ENCODE peak calls at places on chromosomes 16 and 17, in six cellular contexts. U, N, M, A, Y and J are unnamed samples.

GRCh38 chr16:23945243-23945642 is 109.5 kb downstream of the PRKCB start:
- DNase-seq in U (no peak), Y (no peak), M (peak; percentile 29), N (no peak), A (no peak), J (no peak)

GRCh38 chr17:44095647-44096496 is 25.3 kb downstream of the G6PC3 start:
- DNase-seq in A (peak; percentile 78), Y (peak; percentile 97), M (peak; percentile 93), U (peak; percentile 88), N (peak; percentile 94), J (peak; percentile 85)

GRCh38 chr16:53792161-53792951 is 88.4 kb downstream of the FTO start:
- DNase-seq in M (no peak), A (no peak), N (no peak), U (no peak), Y (no peak), J (no peak)

GRCh38 chr17:17414316-17414937 is 62.4 kb upstream of the MED9 start:
- DNase-seq in N (no peak), Y (no peak), U (no peak), M (no peak), A (no peak), J (no peak)

GRCh38 chr16:53745126-53745525 is 41.2 kb downstream of the FTO start:
- DNase-seq in U (no peak), M (no peak), Y (no peak), N (no peak), A (no peak), J (no peak)

GRCh38 chr17:37069087-37069486 is 120.3 kb downstream of the AATF start:
- DNase-seq in Y (no peak), M (no peak), U (no peak), A (no peak), N (no peak), J (no peak)

GRCh38 chr17:58969156-58969555 is 137.5 kb downstream of the TRIM37 start:
- DNase-seq in U (no peak), A (no peak), M (no peak), N (no peak), Y (no peak), J (no peak)

GRCh38 chr17:17682293-17682736 is 1.1 kb downstream of the RAI1 start:
- DNase-seq in M (peak; percentile 55), N (no peak), A (no peak), Y (peak; percentile 19), U (peak; percentile 50), J (no peak)

GRCh38 chr17:9566067-9566466 is 9.6 kb downstream of the STX8 start:
- DNase-seq in M (no peak), Y (peak; percentile 47), N (no peak), U (no peak), A (no peak), J (no peak)

DNA sequence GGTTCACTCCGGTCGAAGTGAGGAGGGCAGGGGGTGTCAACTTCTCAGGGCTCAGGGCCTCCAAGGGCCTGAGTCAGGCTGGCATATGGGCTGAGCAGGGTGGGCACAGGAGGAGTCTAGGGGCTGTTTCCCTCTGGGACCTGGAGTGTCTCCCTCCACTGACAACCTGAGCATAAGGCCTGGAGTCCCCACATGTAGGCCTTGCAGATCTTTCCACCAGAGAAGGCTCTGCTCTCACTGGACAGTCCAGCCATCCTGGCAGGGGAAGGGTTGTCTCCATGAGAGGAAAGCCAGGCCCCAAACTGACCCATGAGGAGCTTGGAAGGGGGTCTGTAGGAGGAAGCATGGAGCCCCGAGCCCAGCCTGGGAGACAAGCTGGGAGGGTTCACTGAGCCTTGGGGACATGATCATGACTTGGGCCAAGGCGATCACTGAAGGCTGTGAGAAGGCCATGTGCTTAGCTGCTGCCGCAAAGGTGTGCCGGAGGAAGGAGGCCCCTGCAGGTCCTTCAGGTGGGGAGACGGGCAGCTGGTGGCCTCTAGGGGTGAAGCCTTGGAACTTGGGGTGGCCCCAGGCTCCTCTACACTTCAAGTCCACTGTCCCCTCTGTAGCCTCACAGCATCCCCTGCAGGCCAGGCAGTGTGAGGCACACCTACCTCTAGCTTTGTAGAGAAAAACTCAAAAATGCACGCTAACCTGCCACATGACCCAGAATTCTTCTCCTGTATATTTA is 9.9 kb downstream of the CMTM2 start:
- DNase-seq in A (no peak), M (peak; percentile 82), N (peak; percentile 55), U (peak; percentile 42), Y (peak; percentile 45), J (peak; percentile 79)
- TF ChIP-seq JUN in A (no peak), M (no peak), N (no peak), U (no peak), Y (no peak), J (no peak)

GRCh38 chr16:527015-527903 is at the start of gene CAPN15:
- DNase-seq in M (peak; percentile 90), Y (peak; percentile 90), A (no peak), U (peak; percentile 61), N (peak; percentile 76), J (peak; percentile 77)

GRCh38 chr16:526181-527014 is 1.1 kb upstream of the CAPN15 start:
- DNase-seq in A (no peak), N (no peak), M (peak; percentile 72), U (no peak), Y (no peak), J (peak; percentile 54)

GRCh38 chr16:524274-525011 is 3.1 kb upstream of the CAPN15 start:
- DNase-seq in Y (no peak), U (no peak), A (no peak), M (no peak), N (no peak), J (no peak)

GRCh38 chr16:525123-525519 is 2.4 kb upstream of the CAPN15 start:
- DNase-seq in A (no peak), Y (no peak), M (no peak), U (no peak), N (no peak), J (no peak)

DNA sequence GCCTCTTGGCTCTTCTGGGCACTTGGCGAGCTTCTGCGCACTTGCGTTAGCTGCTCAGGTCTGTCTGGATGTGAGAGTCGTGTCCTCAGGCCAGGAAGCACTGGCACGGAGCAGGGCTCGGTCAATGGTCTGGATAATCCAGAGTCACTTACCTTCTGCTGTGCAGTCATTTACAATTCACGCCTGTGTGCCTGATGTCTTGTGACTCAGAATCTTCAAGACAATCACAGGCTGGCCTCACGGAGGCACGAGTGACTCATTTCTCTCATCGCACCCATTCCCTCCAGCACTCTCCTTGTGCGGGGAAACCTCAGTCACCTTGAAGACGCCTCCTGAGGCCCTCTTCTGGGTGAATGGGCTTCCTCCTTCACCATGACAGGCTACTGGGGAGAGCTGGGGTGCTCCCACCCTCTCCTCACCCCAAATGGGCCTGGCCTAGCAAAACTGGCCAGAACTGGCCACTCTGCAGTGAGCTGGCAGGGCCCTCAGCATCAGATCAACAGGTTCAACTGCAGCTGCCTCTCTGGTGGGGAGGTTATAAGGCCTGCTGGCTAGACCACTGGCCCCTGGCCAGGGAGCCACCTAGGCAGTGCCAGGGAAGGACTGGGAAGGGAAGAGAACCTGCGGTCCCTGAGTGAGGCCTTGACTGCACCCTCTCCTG is 1.9 kb upstream of the CAPN15 start:
- DNase-seq in U (peak; percentile 68), A (no peak), Y (peak; percentile 71), N (no peak), M (peak; percentile 82), J (no peak)
- TF ChIP-seq JUN in U (no peak), A (no peak), Y (peak; percentile 78), N (no peak), M (peak; percentile 81), J (no peak)

GRCh38 chr16:87002717-87003413 is 314.3 kb downstream of the C16orf95 start:
- DNase-seq in M (no peak), U (no peak), A (no peak), N (no peak), Y (no peak), J (no peak)
- TF ChIP-seq JUN in M (no peak), U (no peak), A (no peak), N (no peak), Y (no peak), J (no peak)

GRCh38 chr17:50111687-50112655 is 16.8 kb downstream of the PDK2 start:
- DNase-seq in Y (no peak), A (no peak), N (peak; percentile 84), U (no peak), M (no peak), J (no peak)
- TF ChIP-seq JUN in Y (no peak), A (no peak), N (no peak), U (no peak), M (no peak), J (no peak)

DNA sequence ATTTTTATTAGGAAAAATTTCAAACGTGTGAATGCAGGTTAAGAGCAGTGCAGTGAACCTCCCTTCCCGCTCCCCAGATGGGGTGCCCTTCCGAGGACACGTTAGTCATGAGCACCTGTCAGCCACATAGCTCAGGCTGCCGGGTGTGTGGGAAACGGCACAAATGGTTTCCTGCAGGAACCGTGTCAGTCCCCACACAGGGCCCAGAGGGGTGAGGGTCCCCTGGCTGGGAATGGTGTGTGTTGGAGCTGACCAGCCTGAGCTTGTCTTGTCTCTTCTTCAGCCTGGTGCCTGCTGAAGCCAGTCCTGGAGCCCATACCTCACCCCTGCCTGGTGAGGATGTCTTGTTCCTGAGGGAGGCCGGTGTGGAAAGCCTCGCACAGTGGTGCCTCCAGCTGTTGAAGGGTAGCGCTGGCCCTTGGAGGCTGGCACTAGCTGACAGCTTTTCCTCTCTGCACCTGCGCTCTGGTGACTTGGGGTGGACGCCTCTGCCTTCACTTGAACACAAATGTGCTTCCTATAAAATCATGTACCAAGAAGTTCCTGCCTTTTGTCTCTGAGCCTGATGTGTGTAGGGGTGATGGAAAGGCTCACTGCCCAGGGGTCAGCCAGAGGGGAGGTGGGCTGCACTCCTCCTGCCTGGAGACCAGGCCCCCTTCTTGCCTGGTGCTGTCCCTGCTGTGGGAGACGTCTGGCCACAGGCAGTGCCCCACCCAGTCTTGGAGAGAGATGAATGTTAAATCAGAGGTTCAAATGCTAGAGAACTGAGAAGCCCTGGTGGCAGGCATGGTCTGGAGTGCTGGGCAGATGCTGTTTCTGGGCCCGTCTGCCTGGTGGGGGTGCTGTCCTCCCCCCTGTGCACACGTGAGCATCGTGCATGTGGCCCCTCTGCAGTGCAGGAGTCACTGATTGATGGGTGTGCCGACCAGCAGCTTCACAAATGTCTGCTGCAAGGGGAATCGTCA is 102.6 kb upstream of the ZNF750 start:
- DNase-seq in N (no peak), Y (no peak), M (no peak), A (no peak), U (no peak), J (peak; percentile 4)
- TF ChIP-seq JUN in N (no peak), Y (no peak), M (no peak), A (no peak), U (no peak), J (no peak)

GRCh38 chr16:72924918-72925630 is 122.9 kb downstream of the ZFHX3 start:
- DNase-seq in N (peak; percentile 100), M (no peak), Y (no peak), A (no peak), U (no peak), J (no peak)
- TF ChIP-seq JUN in N (no peak), M (no peak), Y (no peak), A (no peak), U (no peak), J (no peak)

DNA sequence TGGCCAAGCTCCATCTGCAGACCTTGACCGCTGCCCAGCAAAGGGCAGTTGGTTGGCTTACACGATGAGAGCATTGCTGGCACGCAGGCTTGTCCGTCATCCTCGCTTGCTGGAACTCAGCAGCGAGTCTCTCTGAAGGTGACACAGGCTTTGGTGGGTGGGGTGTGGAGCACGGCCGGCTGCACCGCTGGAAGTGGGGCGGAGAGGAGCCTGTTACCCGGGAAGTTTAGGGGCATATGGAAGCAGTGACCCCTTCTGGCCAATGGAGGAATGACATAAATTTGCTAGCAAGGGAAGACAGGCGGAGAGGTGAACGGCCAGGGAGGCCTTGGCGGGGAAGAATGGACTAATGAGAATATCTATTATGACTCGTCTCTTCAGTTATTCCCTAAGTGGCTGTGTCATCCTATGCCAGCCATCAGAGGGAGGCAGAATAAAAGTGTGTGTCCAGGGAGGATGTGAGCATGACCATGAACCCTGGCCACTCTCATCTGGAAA is 65.9 kb upstream of the SDK2 start:
- DNase-seq in A (peak; percentile 39), Y (no peak), U (peak; percentile 79), M (peak; percentile 70), N (peak; percentile 54), J (peak; percentile 87)
- TF ChIP-seq JUN in A (no peak), Y (no peak), U (no peak), M (no peak), N (no peak), J (no peak)